ENCODE peak calls at places on chromosomes 7 and 10, in ten cellular contexts. U, J, P, G, T, O, D, X, K and Q are unnamed samples.

GRCh38 chr10:9301148-9301547 is 1246.7 kb downstream of the GATA3 start:
- DNase-seq in J (no peak), D (no peak), P (no peak), U (no peak), O (no peak), K (peak; percentile 30), G (no peak), X (no peak), T (no peak), Q (no peak)

GRCh38 chr10:24851595-24851994 is 100.8 kb downstream of the PRTFDC1 start:
- DNase-seq in X (no peak), K (peak; percentile 96), U (no peak), D (no peak), O (peak; percentile 54), T (peak; percentile 59), G (no peak), P (no peak), J (no peak), Q (no peak)

GRCh38 chr10:8586504-8586903 is 532.0 kb downstream of the GATA3 start:
- DNase-seq in O (no peak), T (no peak), X (no peak), U (no peak), J (no peak), G (no peak), K (no peak), D (no peak), P (no peak), Q (no peak)

GRCh38 chr10:90222372-90222771 is 521.0 kb downstream of the KIF20B start:
- DNase-seq in O (peak; percentile 80), P (no peak), J (no peak), T (no peak), X (no peak), G (no peak), D (no peak), K (peak; percentile 20), U (no peak), Q (no peak)

GRCh38 chr10:49518982-49519578 is 19.8 kb downstream of the ERCC6 start:
- DNase-seq in T (no peak), P (no peak), O (peak; percentile 54), G (no peak), U (no peak), D (peak; percentile 53), J (peak; percentile 69), K (peak; percentile 62), X (peak; percentile 33), Q (no peak)

GRCh38 chr10:59098811-59099452 is 77.5 kb upstream of the PHYHIPL start:
- DNase-seq in O (peak; percentile 41), K (no peak), X (no peak), J (no peak), P (no peak), G (no peak), T (no peak), D (no peak), U (no peak), Q (no peak)

GRCh38 chr7:29335188-29336083 is 140.9 kb downstream of the CHN2 start:
- DNase-seq in P (no peak), J (no peak), D (no peak), X (no peak), U (no peak), T (no peak), K (no peak), O (no peak), G (no peak), Q (no peak)

GRCh38 chr7:12729112-12729511 is 41.7 kb downstream of the ARL4A start:
- DNase-seq in O (peak; percentile 15), D (no peak), T (peak; percentile 67), X (peak; percentile 32), G (peak; percentile 78), J (peak; percentile 55), P (no peak), U (peak; percentile 85), K (peak; percentile 94), Q (peak; percentile 80)

GRCh38 chr7:142407939-142408573 is 150.2 kb upstream of the PRSS58 start:
- DNase-seq in D (no peak), T (no peak), K (no peak), X (no peak), P (no peak), O (no peak), G (no peak), U (no peak), J (no peak), Q (no peak)

GRCh38 chr7:47478926-47479791 is 102.8 kb downstream of the TNS3 start:
- DNase-seq in X (no peak), T (no peak), P (no peak), G (no peak), O (no peak), D (no peak), K (no peak), J (no peak), U (no peak), Q (no peak)

GRCh38 chr7:47477191-47478016 is 104.5 kb downstream of the TNS3 start:
- DNase-seq in U (no peak), O (no peak), T (no peak), P (no peak), X (no peak), D (no peak), G (no peak), J (no peak), K (no peak), Q (no peak)

GRCh38 chr7:47479821-47480575 is 101.9 kb downstream of the TNS3 start:
- DNase-seq in U (no peak), P (no peak), K (no peak), O (no peak), D (peak; percentile 57), T (no peak), J (peak; percentile 76), X (no peak), G (no peak), Q (no peak)

GRCh38 chr7:47475880-47476227 is 106.1 kb downstream of the TNS3 start:
- DNase-seq in T (no peak), G (no peak), X (no peak), O (no peak), K (no peak), U (no peak), P (no peak), J (no peak), D (no peak), Q (no peak)

DNA sequence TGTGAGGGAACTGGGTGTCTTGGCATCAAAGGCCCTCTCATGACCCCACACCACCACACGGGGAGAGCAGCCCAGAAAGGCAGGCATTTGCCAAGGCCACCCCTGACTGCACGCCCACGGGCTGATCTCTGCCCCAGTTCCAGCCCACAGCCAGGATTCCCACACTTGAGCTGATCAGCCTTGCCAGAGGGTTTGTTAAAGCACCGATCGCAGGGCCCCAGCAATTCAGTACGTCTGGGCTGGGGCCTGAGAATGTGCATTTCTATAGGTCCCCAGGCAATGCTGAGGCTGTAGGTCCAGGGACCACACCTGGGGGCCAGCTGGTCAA is 103.9 kb downstream of the TNS3 start:
- DNase-seq in K (no peak), P (no peak), J (no peak), X (no peak), O (peak; percentile 59), G (no peak), D (no peak), T (peak; percentile 79), U (no peak), Q (no peak)
- H3K4me1 ChIP-seq in K (peaks cover 28% of the 10 kb centered on the region), P (peaks cover 93% of the 10 kb centered on the region), J (peaks cover 44% of the 10 kb centered on the region), X (peaks cover 3% of the 10 kb centered on the region), O (peaks cover 53% of the 10 kb centered on the region), G (peaks cover 62% of the 10 kb centered on the region), D (peaks cover 38% of the 10 kb centered on the region), T (peaks cover 83% of the 10 kb centered on the region), U (peaks cover 65% of the 10 kb centered on the region), Q (peaks cover 85% of the 10 kb centered on the region)

GRCh38 chr7:26705567-26705966 is 158.8 kb downstream of the SKAP2 start:
- DNase-seq in U (no peak), O (peak; percentile 97), X (peak; percentile 43), P (no peak), G (no peak), T (no peak), D (no peak), J (no peak), K (peak; percentile 96), Q (no peak)
- TF ChIP-seq CTCF in U (no peak), O (no peak), X (no peak), P (no peak), G (no peak), T (no peak), D (no peak), J (no peak), K (no peak), Q (no peak)

GRCh38 chr10:130232361-130233360 is 96.5 kb downstream of the GLRX3 start:
- DNase-seq in J (no peak), K (no peak), D (no peak), O (no peak), G (peak; percentile 32), X (no peak), U (no peak), T (no peak), P (peak; percentile 68), Q (no peak)

GRCh38 chr10:130231211-130231850 is 95.1 kb downstream of the GLRX3 start:
- DNase-seq in G (peak; percentile 53), K (no peak), J (no peak), X (no peak), P (peak; percentile 71), U (no peak), D (no peak), T (no peak), O (no peak), Q (no peak)

GRCh38 chr10:130230036-130230435 is 93.8 kb downstream of the GLRX3 start:
- DNase-seq in J (no peak), O (no peak), P (peak; percentile 44), X (no peak), G (peak; percentile 19), D (no peak), K (no peak), T (no peak), U (no peak), Q (no peak)

GRCh38 chr10:130227883-130228282 is 91.7 kb downstream of the GLRX3 start:
- DNase-seq in O (no peak), X (no peak), J (no peak), K (no peak), T (no peak), U (no peak), G (peak; percentile 12), D (no peak), P (no peak), Q (no peak)

GRCh38 chr10:130230611-130231010 is 94.4 kb downstream of the GLRX3 start:
- DNase-seq in G (peak; percentile 21), D (no peak), K (no peak), O (no peak), U (no peak), T (no peak), P (peak; percentile 41), X (no peak), J (no peak), Q (no peak)
- H3K9me3 ChIP-seq in G (peaks cover 8% of the 10 kb centered on the region), D (no peaks in the 10 kb centered on the region), K (no peaks in the 10 kb centered on the region), O (peaks cover 50% of the 10 kb centered on the region), U (no peaks in the 10 kb centered on the region), T (peaks cover 11% of the 10 kb centered on the region), P (peaks cover 20% of the 10 kb centered on the region), X (no peaks in the 10 kb centered on the region), J (no peaks in the 10 kb centered on the region), Q (peaks cover 15% of the 10 kb centered on the region)

GRCh38 chr10:70041016-70041415 is 11.6 kb upstream of the MACROH2A2 start:
- DNase-seq in O (no peak), P (no peak), X (no peak), K (no peak), U (no peak), G (no peak), T (no peak), D (no peak), J (no peak), Q (no peak)
- H3K4me1 ChIP-seq in O (no peaks in the 10 kb centered on the region), P (no peaks in the 10 kb centered on the region), X (no peaks in the 10 kb centered on the region), K (no peaks in the 10 kb centered on the region), U (no peaks in the 10 kb centered on the region), G (no peaks in the 10 kb centered on the region), T (no peaks in the 10 kb centered on the region), D (no peaks in the 10 kb centered on the region), J (no peaks in the 10 kb centered on the region), Q (no peaks in the 10 kb centered on the region)